ENCODE peak calls at places on chromosomes 1 and 21, in eight cellular contexts. T, O, X, Z, C, D, N and F are unnamed samples.

GRCh38 chr1:72636636-72637035 is 354.3 kb upstream of the NEGR1 start:
- DNase-seq in T (no peak), O (no peak), X (peak), Z (peak), C (no peak), D (no peak), N (peak), F (no peak)

GRCh38 chr1:39288735-39289465 is 84.4 kb downstream of the MACF1 start:
- DNase-seq in T (no peak), O (no peak), X (peak), Z (peak), C (no peak), D (no peak), N (no peak), F (peak)

GRCh38 chr1:248823517-248824001 is 2.2 kb downstream of the SH3BP5L start:
- DNase-seq in T (no peak), O (no peak), X (peak), Z (peak), C (no peak), D (no peak), N (peak), F (peak)

GRCh38 chr1:170530972-170531757 is 801 bp upstream of the GORAB start:
- DNase-seq in T (no peak), O (peak), X (no peak), Z (no peak), C (no peak), D (no peak), N (peak), F (peak)

GRCh38 chr1:229127301-229127700 is 143.6 kb upstream of the RAB4A start:
- DNase-seq in T (no peak), O (no peak), X (peak), Z (peak), C (no peak), D (no peak), N (no peak), F (peak)

GRCh38 chr1:200310824-200311223 is 99.0 kb downstream of the ZNF281 start:
- DNase-seq in T (no peak), O (no peak), X (no peak), Z (no peak), C (no peak), D (no peak), N (no peak), F (no peak)

GRCh38 chr1:17276568-17276967 is 27.7 kb downstream of the PADI3 start:
- DNase-seq in T (no peak), O (peak), X (peak), Z (peak), C (peak), D (no peak), N (no peak), F (peak)

GRCh38 chr21:25895565-25896205 is 160.9 kb downstream of the GABPA start:
- DNase-seq in T (no peak), O (no peak), X (no peak), Z (peak), C (no peak), D (no peak), N (no peak), F (peak)

GRCh38 chr1:83508485-83509151 is 490.3 kb downstream of the TTLL7 start:
- DNase-seq in T (no peak), O (no peak), X (peak), Z (peak), C (no peak), D (no peak), N (peak), F (no peak)

GRCh38 chr1:100988121-100988520 is 37.5 kb downstream of the DPH5 start:
- DNase-seq in T (no peak), O (no peak), X (no peak), Z (peak), C (no peak), D (no peak), N (no peak), F (no peak)

GRCh38 chr1:91754348-91754747 is 131.6 kb downstream of the TGFBR3 start:
- DNase-seq in T (peak), O (no peak), X (peak), Z (peak), C (no peak), D (no peak), N (no peak), F (peak)

GRCh38 chr1:64471724-64472276 is 1.9 kb downstream of the CACHD1 start:
- DNase-seq in T (no peak), O (no peak), X (no peak), Z (peak), C (no peak), D (no peak), N (peak), F (peak)

GRCh38 chr1:68230901-68231626 is 1.3 kb downstream of the WLS start:
- DNase-seq in T (no peak), O (peak), X (peak), Z (no peak), C (no peak), D (no peak), N (no peak), F (peak)

GRCh38 chr1:56494306-56494705 is 85.1 kb downstream of the PLPP3 start:
- DNase-seq in T (no peak), O (no peak), X (no peak), Z (no peak), C (no peak), D (no peak), N (peak), F (no peak)

GRCh38 chr1:202319381-202320080 is 22.2 kb downstream of the UBE2T start:
- DNase-seq in T (no peak), O (no peak), X (no peak), Z (no peak), C (no peak), D (no peak), N (no peak), F (peak)

GRCh38 chr1:24392982-24393645 is 20.5 kb downstream of the STPG1 start:
- DNase-seq in T (no peak), O (no peak), X (peak), Z (no peak), C (no peak), D (no peak), N (no peak), F (no peak)

GRCh38 chr1:177255411-177255810 is 84.7 kb downstream of the BRINP2 start:
- DNase-seq in T (no peak), O (no peak), X (peak), Z (peak), C (no peak), D (no peak), N (peak), F (peak)

GRCh38 chr1:10856863-10857598 is 60.6 kb upstream of the CASZ1 start:
- DNase-seq in T (no peak), O (no peak), X (no peak), Z (no peak), C (no peak), D (no peak), N (no peak), F (no peak)

GRCh38 chr1:88350648-88351047 is 333.4 kb upstream of the PKN2 start:
- DNase-seq in T (no peak), O (no peak), X (no peak), Z (no peak), C (no peak), D (no peak), N (no peak), F (no peak)

GRCh38 chr1:204711103-204711946 is 25.8 kb upstream of the LRRN2 start:
- DNase-seq in T (no peak), O (no peak), X (no peak), Z (no peak), C (no peak), D (no peak), N (peak), F (no peak)